ENCODE peak calls at places on chromosomes 2 and 18, in five cellular contexts. F, P, C, A and Z are unnamed samples.

GRCh38 chr2:112275314-112275886 is at the start of gene ZC3H6:
- DNase-seq in F (peak), C (peak), A (peak), P (peak), Z (peak)

GRCh38 chr2:73920577-73921545 is 5.8 kb upstream of the DGUOK start:
- DNase-seq in C (no peak), F (no peak), A (peak), P (no peak), Z (no peak)

GRCh38 chr18:30889582-30890301 is 152.8 kb downstream of the DSC3 start:
- DNase-seq in A (peak), C (no peak), F (no peak), P (peak), Z (peak)

GRCh38 chr2:50385361-50385760 is 646.6 kb downstream of the NRXN1 start:
- DNase-seq in F (no peak), C (no peak), A (no peak), P (no peak), Z (no peak)

GRCh38 chr2:36549063-36549662 is 48.8 kb downstream of the FEZ2 start:
- DNase-seq in F (no peak), C (no peak), A (no peak), P (no peak), Z (peak)

GRCh38 chr18:47985837-47986236 is 55.4 kb upstream of the SMAD2 start:
- DNase-seq in C (no peak), P (no peak), A (no peak), F (no peak), Z (no peak)

GRCh38 chr18:26515643-26516495 is 32.5 kb downstream of the KCTD1 start:
- DNase-seq in F (no peak), A (no peak), P (no peak), C (no peak), Z (no peak)

GRCh38 chr2:161044095-161044874 is 115.9 kb upstream of the TANK start:
- DNase-seq in F (no peak), C (no peak), P (no peak), A (no peak), Z (peak)

GRCh38 chr2:205451901-205452300 is 230.4 kb upstream of the NRP2 start:
- DNase-seq in F (no peak), C (no peak), A (no peak), P (no peak), Z (no peak)

GRCh38 chr2:8872821-8873432 is 35.5 kb upstream of the KIDINS220 start:
- DNase-seq in C (no peak), A (peak), F (no peak), P (peak), Z (peak)

GRCh38 chr18:9697121-9697520 is 11.0 kb upstream of the RAB31 start:
- DNase-seq in P (no peak), C (no peak), F (no peak), A (no peak), Z (no peak)

GRCh38 chr18:76328145-76328544 is 166.9 kb downstream of the ZNF516 start:
- DNase-seq in A (no peak), P (no peak), F (no peak), C (no peak), Z (no peak)